ENCODE peak calls at places on chromosome 20, in four cellular contexts. Y is right lobe of liver; W is CD8-positive, alpha-beta T cell; V is MM.1S. A is an unnamed sample. For H3K4me1, the result is how much of the 10 kb centered on the place peaks cover.

GRCh38 chr20:12287575-12287974 is 369.9 kb downstream of the BTBD3 start:
- DNase-seq in V (no peak), Y (no peak), W (no peak), A (no peak)

GRCh38 chr20:35603695-35604443 is 11.8 kb upstream of the SPAG4 start:
- DNase-seq in V (no peak), Y (peak), W (no peak), A (no peak)

GRCh38 chr20:10469599-10469998 is 34.5 kb downstream of the SLX4IP start:
- DNase-seq in V (peak), W (no peak), Y (no peak), A (no peak)

GRCh38 chr20:19027971-19028370 is 184.5 kb upstream of the SLC24A3 start:
- DNase-seq in Y (no peak), W (no peak), V (no peak), A (no peak)

GRCh38 chr20:13344671-13345070 is 123.6 kb downstream of the ISM1 start:
- DNase-seq in Y (no peak), W (no peak), V (no peak), A (no peak)

GRCh38 chr20:38187512-38187911 is 22.4 kb upstream of the TGM2 start:
- DNase-seq in W (no peak), V (no peak), Y (peak), A (peak)

GRCh38 chr20:50587291-50587961 is 77.2 kb downstream of the PTPN1 start:
- DNase-seq in W (no peak), Y (no peak), V (no peak), A (peak)

GRCh38 chr20:24093666-24094065 is 105.1 kb upstream of the GGTLC1 start:
- DNase-seq in Y (no peak), V (no peak), W (no peak), A (no peak)

GRCh38 chr20:46701556-46701955 is 7.9 kb upstream of the SLC2A10 start:
- DNase-seq in Y (no peak), W (no peak), V (no peak), A (no peak)

GRCh38 chr20:60214901-60215522 is 256.8 kb downstream of the CDH26 start:
- DNase-seq in V (no peak), Y (no peak), W (no peak), A (no peak)

GRCh38 chr20:47790032-47790965 is 5.0 kb upstream of the SULF2 start:
- DNase-seq in W (no peak), Y (no peak), V (no peak), A (no peak)

GRCh38 chr20:48298851-48299484 is 513.7 kb upstream of the SULF2 start:
- DNase-seq in W (no peak), Y (no peak), V (no peak), A (no peak)

GRCh38 chr20:62840244-62841197 is 21.1 kb downstream of the TCFL5 start:
- DNase-seq in W (no peak), Y (no peak), V (no peak), A (no peak)

GRCh38 chr20:38147166-38147565 is 17.9 kb downstream of the TGM2 start:
- DNase-seq in Y (no peak), W (no peak), V (no peak), A (no peak)

GRCh38 chr20:48478370-48478769 is 349.4 kb downstream of the PREX1 start:
- DNase-seq in V (no peak), Y (no peak), W (no peak), A (no peak)

GRCh38 chr20:9955646-9956045 is 79.1 kb upstream of the ANKEF1 start:
- DNase-seq in W (no peak), Y (no peak), V (no peak), A (no peak)

GRCh38 chr20:59933296-59933848 is at the start of gene SYCP2:
- DNase-seq in W (peak), V (no peak), Y (no peak), A (peak)

GRCh38 chr20:11852801-11853200 is 64.9 kb upstream of the BTBD3 start:
- DNase-seq in V (no peak), W (no peak), Y (no peak), A (no peak)

GRCh38 chr20:8066662-8067061 is 47.1 kb upstream of the TMX4 start:
- DNase-seq in V (no peak), W (no peak), Y (no peak), A (no peak)

GRCh38 chr20:29300579-29301551 is 1956.6 kb upstream of the DEFB115 start:
- DNase-seq in W (no peak), Y (no peak), V (no peak), A (no peak)

GRCh38 chr20:48131581-48131980 is 346.3 kb upstream of the SULF2 start:
- DNase-seq in V (no peak), Y (no peak), W (no peak), A (no peak)

GRCh38 chr20:37640600-37641561 is 52.9 kb upstream of the CTNNBL1 start:
- DNase-seq in Y (no peak), V (no peak), W (no peak), A (no peak)

GRCh38 chr20:48444249-48444648 is 383.6 kb downstream of the PREX1 start:
- DNase-seq in W (no peak), V (no peak), Y (no peak), A (no peak)

GRCh38 chr20:32153771-32154170 is 44.3 kb downstream of the TM9SF4 start:
- DNase-seq in W (no peak), Y (peak), V (no peak), A (no peak)

GRCh38 chr20:51417745-51418529 is 124.6 kb downstream of the NFATC2 start:
- DNase-seq in Y (no peak), V (no peak), W (peak), A (no peak)

GRCh38 chr20:48175261-48175660 is 390.0 kb upstream of the SULF2 start:
- DNase-seq in Y (no peak), W (no peak), V (no peak), A (no peak)

GRCh38 chr20:24097051-24097450 is 108.5 kb upstream of the GGTLC1 start:
- DNase-seq in V (no peak), Y (no peak), W (no peak), A (no peak)

GRCh38 chr20:62500237-62500864 is 24.6 kb upstream of the GATA5 start:
- DNase-seq in V (peak), W (peak), Y (peak), A (peak)

GRCh38 chr20:20426472-20426907 is 58.6 kb downstream of the INSM1 start:
- DNase-seq in W (no peak), Y (no peak), V (no peak), A (no peak)

GRCh38 chr20:47368301-47368700 is 11.8 kb upstream of the ZMYND8 start:
- DNase-seq in V (no peak), Y (no peak), W (no peak), A (no peak)

GRCh38 chr20:45911486-45912343 is at the start of gene PLTP:
- DNase-seq in V (no peak), W (no peak), Y (no peak), A (peak)

GRCh38 chr20:22931653-22932052 is 103.5 kb upstream of the SSTR4 start:
- DNase-seq in Y (peak), W (no peak), V (no peak), A (no peak)

GRCh38 chr20:53792946-53793536 is 199.4 kb upstream of the ZNF217 start:
- DNase-seq in V (no peak), Y (no peak), W (no peak), A (no peak)

GRCh38 chr20:38941726-38942389 is 15.6 kb downstream of the FAM83D start:
- DNase-seq in V (no peak), Y (no peak), W (no peak), A (no peak)

GRCh38 chr20:17968366-17969275 is at the start of the genes MGME1 and SNX5:
- DNase-seq in V (peak), Y (peak), W (peak), A (peak)

GRCh38 chr20:17969276-17969883 is 562 bp downstream of the MGME1 start:
- DNase-seq in V (peak), W (no peak), Y (no peak), A (peak)

GRCh38 chr20:17971571-17972013 is 2.8 kb downstream of the MGME1 start:
- DNase-seq in Y (no peak), V (peak), W (no peak), A (no peak)

GRCh38 chr20:17967595-17968365 is 814 bp downstream of the SNX5 start:
- DNase-seq in V (peak), Y (no peak), W (no peak), A (no peak)

GRCh38 chr20:17969884-17970409 is 1.1 kb downstream of the MGME1 start:
- DNase-seq in Y (no peak), W (no peak), V (peak), A (peak)
- H3K4me1 ChIP-seq in Y (under half), W (half or more), V (under half), A (half or more)

DNA sequence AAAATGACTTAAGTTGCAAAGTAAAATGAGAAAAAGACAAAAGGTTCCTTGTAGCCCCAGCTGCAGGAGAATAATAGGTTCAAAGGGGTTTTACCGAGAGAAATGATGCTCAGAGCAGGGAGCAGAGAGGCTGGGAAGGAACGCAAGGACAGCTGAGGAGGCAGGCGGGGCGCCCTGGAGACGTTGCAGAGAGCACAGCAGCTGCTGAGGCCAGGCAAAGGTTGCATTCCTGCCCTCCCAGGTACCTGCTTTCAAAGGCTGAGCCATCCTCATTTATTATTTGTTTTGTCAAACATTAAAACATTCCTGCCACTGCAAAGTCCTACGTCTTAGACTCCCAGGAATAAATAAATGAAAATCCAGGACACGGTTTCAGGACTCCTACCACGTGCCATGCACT is 16.2 kb upstream of the VAPB start:
- DNase-seq in V (no peak), Y (no peak), W (no peak), A (no peak)
- H3K27ac ChIP-seq in V (no peak), Y (no peak), W (no peak), A (no peak)

DNA sequence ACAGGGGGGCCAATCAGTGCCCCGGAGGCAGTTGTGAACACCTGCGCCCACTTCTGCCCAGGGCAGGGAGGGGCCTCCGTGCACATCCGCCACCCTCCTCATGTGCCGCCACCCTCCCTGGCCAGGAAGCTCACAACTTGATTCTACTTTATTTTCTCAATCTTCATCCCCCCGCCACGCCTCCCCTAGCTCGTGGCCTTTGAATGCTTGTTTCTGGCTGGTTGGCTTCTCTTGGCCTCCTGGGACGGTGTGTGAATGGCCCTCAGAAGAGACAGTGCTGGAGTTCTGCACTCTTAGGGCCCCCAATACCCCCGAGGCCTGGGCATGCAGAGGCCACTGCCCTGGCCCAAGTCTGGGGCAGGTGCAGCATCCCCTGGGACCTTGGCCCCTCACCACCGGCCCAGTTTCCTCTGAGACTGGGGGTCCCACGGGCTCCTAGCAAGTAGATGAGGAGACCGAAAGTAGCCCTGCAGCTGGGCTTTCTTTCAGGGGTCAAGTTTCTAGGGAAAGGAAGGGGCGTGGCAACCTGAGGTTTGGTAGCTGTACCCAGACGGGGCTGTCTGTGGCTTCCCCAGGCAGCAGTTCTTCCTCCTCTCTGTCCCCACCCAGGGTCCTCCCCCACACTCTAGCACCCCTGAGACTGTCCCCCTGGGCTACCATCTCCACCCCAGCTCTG is 1.3 kb downstream of the RGS19 start:
- DNase-seq in W (no peak), V (peak), Y (no peak), A (peak)
- H3K4me1 ChIP-seq in W (under half), V (under half), Y (under half), A (under half)

GRCh38 chr20:57375652-57376230 is 15.5 kb upstream of the RBM38 start:
- DNase-seq in W (no peak), Y (no peak), V (no peak), A (no peak)
- H3K27ac ChIP-seq in W (no peak), Y (peak), V (no peak), A (peak)

DNA sequence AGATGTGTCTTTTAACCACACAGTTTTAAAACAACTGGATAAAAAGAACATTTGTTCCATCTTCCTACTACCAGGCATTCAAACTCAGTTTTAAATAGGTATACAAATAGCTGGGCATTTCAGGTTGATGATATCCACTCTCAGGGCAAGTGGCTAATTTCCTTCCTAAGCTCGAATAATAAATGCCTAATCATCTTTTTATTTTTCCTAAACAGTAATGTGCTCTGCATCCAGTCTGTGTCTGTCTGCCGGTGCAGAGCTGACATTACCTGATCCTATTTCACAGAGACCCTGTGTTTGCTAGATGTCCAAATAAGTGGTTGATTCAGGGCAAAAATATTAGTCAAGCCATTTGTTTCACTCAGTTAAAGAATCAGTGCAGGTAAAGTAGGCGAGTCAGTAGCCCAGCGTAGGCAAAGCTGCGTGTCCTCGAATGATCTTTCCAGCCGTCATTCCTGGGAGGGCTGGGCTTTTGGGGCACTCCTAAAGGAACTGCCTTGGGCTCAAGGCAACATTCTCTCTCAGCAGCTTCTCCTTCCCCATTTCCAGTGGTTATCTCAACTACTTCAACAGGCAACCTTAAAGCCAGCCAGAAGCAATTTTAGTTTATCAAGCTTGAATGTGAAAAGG is 74.2 kb upstream of the BMP2 start:
- DNase-seq in W (no peak), V (no peak), Y (no peak), A (no peak)
- H3K4me1 ChIP-seq in W (under half), V (under half), Y (under half), A (under half)

GRCh38 chr20:3733119-3733995 is 872 bp downstream of the HSPA12B start:
- DNase-seq in W (no peak), V (no peak), Y (no peak), A (no peak)
- H3K27ac ChIP-seq in W (no peak), V (no peak), Y (no peak), A (peak)

GRCh38 chr20:1469925-1470571 is 3.4 kb upstream of the NSFL1C start:
- DNase-seq in W (no peak), V (peak), Y (peak), A (peak)

GRCh38 chr20:1473244-1473635 is 6.6 kb upstream of the NSFL1C start:
- DNase-seq in W (no peak), Y (no peak), V (no peak), A (no peak)

GRCh38 chr20:1472556-1473243 is 6.1 kb upstream of the NSFL1C start:
- DNase-seq in W (no peak), V (no peak), Y (no peak), A (no peak)

GRCh38 chr20:1469306-1469905 is 2.8 kb upstream of the NSFL1C start:
- DNase-seq in V (no peak), W (no peak), Y (no peak), A (no peak)

DNA sequence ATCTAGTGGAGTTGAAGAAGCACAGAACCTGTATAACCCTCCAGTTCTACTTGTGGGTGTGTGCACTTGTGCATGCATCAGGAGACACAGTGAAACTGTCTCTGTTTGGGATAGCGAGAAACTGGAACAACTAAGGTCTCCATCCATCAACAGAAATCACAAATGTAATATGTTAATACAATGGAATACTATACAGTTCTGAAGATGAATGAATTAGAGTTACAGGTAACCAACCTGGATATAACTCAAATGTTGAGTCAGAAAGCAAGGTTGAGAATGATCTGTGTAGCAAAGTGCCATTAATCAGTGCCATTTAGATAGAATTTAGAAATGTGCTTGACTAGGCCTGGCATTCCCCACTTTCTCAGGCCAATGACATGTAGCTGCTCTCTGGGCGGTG is 4.6 kb upstream of the NSFL1C start:
- DNase-seq in W (no peak), Y (no peak), V (no peak), A (no peak)
- H3K4me1 ChIP-seq in W (under half), Y (under half), V (under half), A (under half)

DNA sequence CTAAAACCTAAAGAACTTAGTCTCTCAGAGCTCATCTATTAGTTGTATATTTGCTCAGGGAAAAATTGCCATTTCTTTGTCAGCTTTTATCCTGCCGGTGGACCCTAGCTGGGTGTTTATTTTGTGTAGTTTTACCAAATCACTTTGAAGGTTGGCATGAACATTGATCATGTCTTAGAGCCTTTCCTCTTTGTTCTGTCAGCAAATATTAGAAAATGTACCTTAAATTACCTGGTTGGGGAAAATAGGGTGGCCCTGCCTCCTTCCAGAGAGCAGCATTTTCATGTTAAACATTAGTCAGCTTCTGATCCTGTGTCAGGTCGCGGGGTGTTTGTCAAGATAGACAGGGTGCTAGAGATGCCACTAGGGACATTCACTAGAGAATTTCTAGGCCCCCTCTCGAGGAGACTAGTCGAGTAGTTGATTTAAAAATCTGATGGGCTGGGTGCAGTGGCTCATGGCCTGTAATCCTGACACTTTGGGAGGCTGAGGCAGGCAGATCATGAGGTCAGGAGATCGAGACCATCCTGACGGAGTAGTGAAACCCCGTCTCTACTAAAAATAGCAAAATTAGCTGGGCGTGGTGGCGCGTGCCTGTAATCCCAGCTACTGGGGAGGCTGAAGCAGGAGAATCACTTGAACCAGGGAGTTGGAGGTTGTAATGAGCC is 11.2 kb downstream of the RALY start:
- DNase-seq in W (no peak), Y (no peak), V (no peak), A (no peak)
- H3K27ac ChIP-seq in W (no peak), Y (no peak), V (no peak), A (no peak)

GRCh38 chr20:776165-776564 is 7.9 kb upstream of the SLC52A3 start:
- DNase-seq in W (no peak), V (no peak), Y (no peak), A (no peak)
- H3K4me1 ChIP-seq in W (under half), V (under half), Y (under half), A (under half)

DNA sequence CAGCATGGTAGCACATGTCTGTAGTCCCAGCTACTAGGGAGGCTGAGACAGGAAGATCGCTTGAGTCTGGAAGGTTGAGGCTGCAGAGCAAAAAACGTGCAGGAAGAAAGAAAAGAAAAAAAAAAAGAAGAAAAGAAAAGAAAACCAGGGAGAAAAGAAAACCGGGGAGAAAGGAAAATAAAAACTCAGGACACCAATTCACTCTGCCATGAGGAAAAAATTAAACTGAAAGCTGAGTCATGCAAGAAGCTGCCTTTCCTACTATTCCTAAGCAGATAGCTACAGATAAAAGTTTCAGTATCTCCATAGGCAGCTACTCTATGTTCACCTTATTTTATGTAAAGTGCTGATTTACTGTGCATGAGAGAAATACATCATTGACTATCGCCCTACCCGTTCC is 10.5 kb downstream of the PTGIS start:
- DNase-seq in W (no peak), V (no peak), Y (no peak), A (no peak)
- H3K27ac ChIP-seq in W (no peak), V (no peak), Y (no peak), A (no peak)